ENCODE peak calls at places on chromosomes 11 and 22, in nine cellular contexts. H is thoracic aorta; Y is gastrocnemius medialis; U is CD8-positive, alpha-beta memory T cell; W is naive thymus-derived CD4-positive, alpha-beta T cell; B is left ventricle myocardium inferior; K is uterus; X is mesendoderm; M is colonic mucosa. I is an unnamed sample.

GRCh38 chr11:44562836-44563460 is 2.5 kb upstream of the CD82 start:
- DNase-seq in W (no peak), X (no peak), B (no peak), H (no peak), K (no peak), Y (no peak), U (no peak), M (no peak), I (no peak)

GRCh38 chr11:131146817-131147490 is 223.5 kb upstream of the NTM start:
- DNase-seq in U (no peak), Y (no peak), W (no peak), H (no peak), M (no peak), B (no peak), K (no peak), X (no peak), I (no peak)

GRCh38 chr11:75536786-75537629 is 11.3 kb upstream of the GDPD5 start:
- DNase-seq in B (no peak), U (peak), H (no peak), M (no peak), K (no peak), W (no peak), Y (no peak), X (peak), I (peak)

GRCh38 chr11:18669629-18670162 is 28.9 kb upstream of the TMEM86A start:
- DNase-seq in M (no peak), Y (no peak), X (no peak), U (no peak), K (no peak), W (no peak), H (no peak), B (no peak), I (no peak)

GRCh38 chr22:50150161-50151129 is 20.1 kb upstream of the PANX2 start:
- DNase-seq in W (no peak), U (no peak), M (no peak), B (no peak), X (no peak), Y (no peak), H (no peak), K (no peak), I (no peak)

GRCh38 chr22:23102002-23102655 is 31.8 kb downstream of the GNAZ start:
- DNase-seq in K (no peak), X (no peak), W (no peak), H (no peak), U (no peak), M (no peak), Y (no peak), B (no peak), I (no peak)

GRCh38 chr11:91158297-91158696 is 935.4 kb upstream of the CHORDC1 start:
- DNase-seq in B (no peak), K (no peak), M (no peak), U (no peak), Y (no peak), X (peak), H (no peak), W (no peak), I (no peak)

GRCh38 chr11:104531075-104531474 is 367.1 kb upstream of the PDGFD start:
- DNase-seq in X (peak), W (peak), U (no peak), M (no peak), Y (no peak), H (no peak), B (no peak), K (no peak), I (no peak)

GRCh38 chr11:117171648-117172051 is 6.9 kb upstream of the SIDT2 start:
- DNase-seq in B (no peak), U (no peak), W (no peak), X (peak), M (no peak), H (no peak), Y (no peak), K (no peak), I (no peak)

GRCh38 chr22:43293259-43293658 is 49.9 kb downstream of the SCUBE1 start:
- DNase-seq in U (no peak), X (no peak), W (no peak), Y (peak), K (no peak), M (peak), H (no peak), B (no peak), I (no peak)

GRCh38 chr11:102419181-102419580 is 33.4 kb downstream of the TMEM123 start:
- DNase-seq in H (no peak), K (no peak), Y (no peak), M (no peak), B (no peak), X (no peak), U (no peak), W (no peak), I (no peak)

GRCh38 chr11:13188179-13188578 is 89.4 kb upstream of the BMAL1 start:
- DNase-seq in Y (no peak), H (no peak), X (no peak), B (no peak), W (no peak), U (no peak), K (no peak), M (no peak), I (no peak)

GRCh38 chr11:1387961-1388762 is 1.6 kb upstream of the BRSK2 start:
- DNase-seq in Y (no peak), B (no peak), M (no peak), K (no peak), H (no peak), U (no peak), W (no peak), X (peak), I (no peak)

GRCh38 chr11:74471037-74471436 is 3.7 kb upstream of the KCNE3 start:
- DNase-seq in M (no peak), X (no peak), Y (no peak), H (no peak), K (no peak), W (no peak), U (no peak), B (no peak), I (no peak)

GRCh38 chr22:44823396-44823795 is 71.0 kb downstream of the ARHGAP8 start:
- DNase-seq in H (no peak), W (no peak), X (no peak), Y (no peak), B (no peak), M (no peak), U (no peak), K (no peak), I (no peak)

GRCh38 chr22:27011717-27012116 is 354.3 kb downstream of the MIAT start:
- DNase-seq in U (no peak), B (no peak), M (no peak), Y (no peak), X (no peak), H (no peak), W (no peak), K (no peak), I (no peak)

GRCh38 chr11:27912916-27913315 is 195.0 kb downstream of the KIF18A start:
- DNase-seq in Y (no peak), X (no peak), W (no peak), U (no peak), M (no peak), K (no peak), B (no peak), H (no peak), I (no peak)

GRCh38 chr11:15852179-15852578 is 504.2 kb downstream of the SOX6 start:
- DNase-seq in Y (peak), H (no peak), K (no peak), B (no peak), W (no peak), M (no peak), X (peak), U (no peak), I (no peak)

GRCh38 chr11:121540627-121541026 is 87.9 kb upstream of the SORL1-AS1 start:
- DNase-seq in X (no peak), Y (no peak), K (no peak), W (no peak), B (no peak), U (no peak), H (no peak), M (no peak), I (no peak)

GRCh38 chr22:20430641-20431519 is 6.7 kb downstream of the SCARF2 start:
- DNase-seq in M (peak), K (no peak), X (peak), H (no peak), B (peak), Y (peak), W (peak), U (peak), I (peak)

GRCh38 chr22:49973018-49973965 is 12.7 kb downstream of the PIM3 start:
- DNase-seq in U (no peak), H (no peak), K (no peak), W (no peak), M (no peak), X (peak), B (no peak), Y (no peak), I (no peak)

GRCh38 chr11:46369458-46370152 is 11.9 kb upstream of the MDK start:
- DNase-seq in Y (no peak), H (no peak), K (peak), X (peak), M (peak), U (peak), B (no peak), W (peak), I (peak)

GRCh38 chr11:77467993-77468392 is 5.9 kb downstream of the PAK1 start:
- DNase-seq in U (no peak), W (no peak), Y (no peak), H (no peak), B (no peak), M (no peak), K (no peak), X (no peak), I (no peak)

GRCh38 chr11:78138694-78139421 is 568 bp downstream of the ALG8 start:
- DNase-seq in X (peak), U (peak), H (no peak), W (no peak), B (no peak), K (no peak), M (peak), Y (no peak), I (no peak)

GRCh38 chr11:1912314-1912878 is 7.1 kb upstream of the TNNT3 start:
- DNase-seq in H (no peak), K (no peak), M (no peak), Y (peak), W (no peak), X (no peak), U (no peak), B (peak), I (no peak)

GRCh38 chr22:22928666-22929380 is 41.2 kb downstream of the IGLL5 start:
- DNase-seq in K (no peak), X (peak), M (peak), B (peak), H (no peak), Y (no peak), W (peak), U (peak), I (peak)

GRCh38 chr11:121024989-121025388 is 1.1 kb downstream of the TBCEL start:
- DNase-seq in U (no peak), K (no peak), Y (no peak), X (peak), W (peak), M (no peak), B (no peak), H (no peak), I (no peak)

GRCh38 chr11:103234974-103235373 is 125.7 kb downstream of the DYNC2H1 start:
- DNase-seq in M (no peak), Y (no peak), H (no peak), X (peak), B (no peak), U (no peak), K (no peak), W (no peak), I (no peak)

GRCh38 chr11:119111361-119111925 is 4.3 kb downstream of the C2CD2L start:
- DNase-seq in H (no peak), Y (no peak), W (no peak), X (no peak), M (no peak), B (no peak), U (no peak), K (no peak), I (no peak)

GRCh38 chr11:45347343-45347742 is 61.2 kb upstream of the SYT13 start:
- DNase-seq in Y (no peak), K (no peak), B (no peak), U (no peak), H (no peak), W (no peak), M (no peak), X (no peak), I (no peak)

GRCh38 chr11:130769782-130770565 is 146.3 kb downstream of the SNX19 start:
- DNase-seq in H (no peak), M (no peak), X (peak), W (no peak), K (no peak), U (no peak), Y (no peak), B (no peak), I (no peak)

GRCh38 chr22:37983860-37984791 is at the start of gene SOX10:
- DNase-seq in H (no peak), X (peak), Y (no peak), K (no peak), U (no peak), B (no peak), W (no peak), M (no peak), I (no peak)

GRCh38 chr11:104041792-104042191 is 5.4 kb downstream of the DDI1 start:
- DNase-seq in M (no peak), Y (no peak), K (no peak), U (no peak), B (no peak), X (no peak), W (no peak), H (no peak), I (no peak)

GRCh38 chr11:297666-298405 is 1.5 kb downstream of the IFITM5 start:
- DNase-seq in K (peak), H (no peak), W (no peak), Y (no peak), X (no peak), B (peak), M (no peak), U (peak), I (no peak)

GRCh38 chr11:57770793-57771192 is 9.2 kb downstream of the CTNND1 start:
- DNase-seq in U (no peak), B (no peak), M (no peak), W (no peak), X (no peak), H (no peak), Y (no peak), K (no peak), I (no peak)

GRCh38 chr22:17237031-17237668 is 17.9 kb upstream of the ADA2 start:
- DNase-seq in U (no peak), B (no peak), W (peak), K (no peak), X (no peak), H (no peak), M (no peak), Y (no peak), I (no peak)

DNA sequence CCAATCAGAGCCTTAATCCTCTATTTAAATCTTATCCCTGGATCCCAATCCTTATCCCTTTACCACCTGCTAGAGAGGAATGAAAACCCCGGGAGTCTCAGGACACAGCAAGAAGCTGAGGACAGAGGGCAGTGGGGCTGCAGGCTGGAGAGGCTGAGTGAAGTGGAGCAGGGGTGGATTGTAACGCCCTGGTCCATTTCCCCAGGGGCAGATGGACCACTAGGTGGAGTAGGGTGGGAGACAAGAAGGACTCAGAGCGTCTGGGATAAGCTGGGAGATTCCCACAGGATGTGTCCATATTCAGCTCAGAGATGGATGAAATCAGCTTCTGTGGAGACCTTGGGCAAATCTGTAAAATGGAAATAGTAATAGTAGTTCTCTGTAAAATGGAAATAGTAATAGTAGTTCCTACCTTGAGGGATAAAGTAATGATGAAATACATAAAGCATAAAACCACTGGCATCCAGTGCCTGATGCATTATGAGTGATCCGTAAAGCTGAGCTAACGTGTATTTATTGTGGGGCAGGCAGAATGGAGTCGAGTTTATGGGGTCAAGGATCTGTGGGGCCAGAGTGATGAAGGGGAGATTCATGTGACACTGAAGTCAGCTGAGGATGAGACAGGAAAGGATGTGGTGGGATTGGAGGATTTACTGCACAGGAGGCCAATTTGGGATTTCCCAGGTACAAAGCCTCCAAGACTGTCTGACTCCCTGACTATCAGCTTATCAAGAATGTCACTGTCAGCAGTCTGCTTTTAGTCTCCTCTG is 1.9 kb upstream of the ROBO4 start:
- DNase-seq in B (no peak), U (no peak), H (no peak), W (no peak), X (peak), Y (no peak), M (no peak), K (no peak), I (no peak)
- H3K27ac ChIP-seq in B (peak), U (no peak), H (no peak), W (no peak), X (no peak), Y (peak), M (no peak), K (peak), I (no peak)

GRCh38 chr11:48123249-48123875 is 93.2 kb upstream of the OR4B1 start:
- DNase-seq in B (no peak), K (no peak), Y (no peak), M (no peak), U (no peak), H (no peak), W (no peak), X (no peak), I (no peak)
- H3K27ac ChIP-seq in B (no peak), K (no peak), Y (no peak), M (no peak), U (no peak), H (no peak), W (no peak), X (no peak), I (no peak)

GRCh38 chr11:65042899-65043298 is 1.9 kb downstream of the SAC3D1 start:
- DNase-seq in X (no peak), W (no peak), Y (no peak), B (no peak), U (no peak), H (no peak), K (no peak), M (no peak), I (no peak)
- H3K27ac ChIP-seq in X (no peak), W (no peak), Y (no peak), B (no peak), U (no peak), H (no peak), K (no peak), M (no peak), I (no peak)

GRCh38 chr22:39181356-39181755 is 28.9 kb upstream of the CBX7 start:
- DNase-seq in K (no peak), X (no peak), U (no peak), B (no peak), H (no peak), M (no peak), Y (no peak), W (no peak), I (no peak)
- H3K27ac ChIP-seq in K (no peak), X (no peak), U (no peak), B (no peak), H (no peak), M (no peak), Y (no peak), W (no peak), I (no peak)

GRCh38 chr22:36365020-36365411 is 22.8 kb downstream of the MYH9 start:
- DNase-seq in X (peak), W (peak), Y (peak), U (peak), K (peak), B (peak), H (peak), M (peak), I (peak)
- H3K27ac ChIP-seq in X (no peak), W (peak), Y (peak), U (peak), K (peak), B (peak), H (peak), M (peak), I (peak)

DNA sequence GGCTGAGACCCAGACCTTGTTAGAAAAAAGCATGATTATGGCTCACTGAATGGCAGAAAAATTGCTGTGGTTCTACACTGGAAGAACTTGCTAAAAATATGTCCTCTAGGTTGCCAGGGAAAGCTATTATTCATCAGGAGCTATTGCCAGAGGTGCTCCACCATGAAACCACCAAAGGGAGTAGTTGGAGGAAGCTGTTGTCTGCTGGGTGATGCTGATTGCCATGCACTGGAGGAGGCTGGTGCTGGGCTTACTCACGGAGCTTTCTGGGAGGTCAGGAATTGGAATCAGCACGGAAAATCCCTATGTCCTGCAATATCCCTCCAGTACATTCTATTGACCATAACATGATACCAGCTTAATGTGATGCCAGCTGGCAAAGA is 199.6 kb upstream of the ZBED5 start:
- DNase-seq in H (no peak), W (no peak), X (no peak), Y (no peak), B (no peak), M (no peak), U (no peak), K (no peak), I (no peak)
- H3K27ac ChIP-seq in H (no peak), W (no peak), X (no peak), Y (peak), B (no peak), M (no peak), U (no peak), K (no peak), I (no peak)

GRCh38 chr11:94673353-94673752 is 94.8 kb upstream of the AMOTL1 start:
- DNase-seq in X (no peak), B (no peak), M (no peak), K (no peak), H (no peak), U (no peak), W (no peak), Y (peak), I (no peak)

GRCh38 chr11:94675788-94676187 is 92.4 kb upstream of the AMOTL1 start:
- DNase-seq in W (no peak), H (no peak), B (no peak), M (no peak), U (no peak), K (no peak), Y (no peak), X (no peak), I (no peak)

GRCh38 chr11:94675239-94675638 is 92.9 kb upstream of the AMOTL1 start:
- DNase-seq in W (no peak), M (no peak), H (no peak), Y (no peak), K (no peak), U (no peak), X (no peak), B (no peak), I (no peak)

GRCh38 chr11:94672636-94673035 is 95.5 kb upstream of the AMOTL1 start:
- DNase-seq in X (no peak), K (no peak), M (no peak), B (no peak), Y (peak), W (no peak), H (no peak), U (no peak), I (no peak)

GRCh38 chr11:94674005-94674491 is 94.1 kb upstream of the AMOTL1 start:
- DNase-seq in W (no peak), U (no peak), B (no peak), X (no peak), H (no peak), Y (peak), K (peak), M (no peak), I (no peak)
- H3K27ac ChIP-seq in W (no peak), U (no peak), B (no peak), X (no peak), H (no peak), Y (peak), K (no peak), M (no peak), I (no peak)

GRCh38 chr22:25748140-25748539 is 6.2 kb downstream of the MYO18B start:
- DNase-seq in X (no peak), H (no peak), B (no peak), K (no peak), W (no peak), M (no peak), U (no peak), Y (no peak), I (no peak)
- H3K27ac ChIP-seq in X (no peak), H (peak), B (peak), K (no peak), W (no peak), M (no peak), U (no peak), Y (peak), I (no peak)

GRCh38 chr22:28245579-28246224 is 326.6 kb upstream of the PITPNB start:
- DNase-seq in M (no peak), B (no peak), W (no peak), H (no peak), X (peak), K (no peak), Y (no peak), U (no peak), I (no peak)
- H3K27ac ChIP-seq in M (no peak), B (peak), W (no peak), H (no peak), X (no peak), K (no peak), Y (no peak), U (no peak), I (no peak)

GRCh38 chr11:10325398-10326079 is 20.7 kb downstream of the ADM start:
- DNase-seq in W (no peak), U (no peak), M (no peak), Y (no peak), B (no peak), K (no peak), X (no peak), H (no peak), I (no peak)

GRCh38 chr11:10322401-10322800 is 17.5 kb downstream of the ADM start:
- DNase-seq in M (no peak), U (no peak), B (no peak), K (no peak), Y (no peak), H (no peak), X (no peak), W (no peak), I (no peak)

GRCh38 chr11:10322830-10323792 is 18.2 kb downstream of the ADM start:
- DNase-seq in W (peak), M (peak), X (peak), B (peak), U (peak), H (no peak), K (peak), Y (peak), I (no peak)

GRCh38 chr11:10324474-10324873 is 19.6 kb downstream of the ADM start:
- DNase-seq in U (no peak), B (no peak), X (no peak), H (no peak), K (no peak), W (no peak), M (no peak), Y (no peak), I (no peak)

GRCh38 chr11:10323793-10324170 is 18.9 kb downstream of the ADM start:
- DNase-seq in X (no peak), Y (no peak), B (no peak), H (no peak), U (no peak), W (no peak), K (no peak), M (no peak), I (no peak)
- H3K27ac ChIP-seq in X (no peak), Y (no peak), B (no peak), H (peak), U (no peak), W (no peak), K (peak), M (peak), I (no peak)